ENCODE peak calls at places on chromosome 11, in six cellular contexts. L is SW480; O is neural crest cell; E is tibial artery; R is stimulated activated CD4-positive, alpha-beta T cell treated with anti-CD3 and anti-CD28 coated beads, Interleukin-4, amount 100 ng/mL, for 4 hours; C is cardiac fibroblast. B is an unnamed sample.

GRCh38 chr11:57095896-57096295 is 85.9 kb upstream of the LRRC55 start:
- DNase-seq in R (no peak), E (no peak), C (no peak), L (no peak), O (no peak), B (no peak)

GRCh38 chr11:18313985-18314763 is 7.8 kb downstream of the HPS5 start:
- DNase-seq in L (no peak), O (no peak), C (peak), R (no peak), E (no peak), B (no peak)

GRCh38 chr11:79421820-79422219 is 19.0 kb downstream of the TENM4 start:
- DNase-seq in C (no peak), E (no peak), R (no peak), L (no peak), O (no peak), B (no peak)

GRCh38 chr11:128689946-128690745 is 3.7 kb upstream of the FLI1 start:
- DNase-seq in E (no peak), L (no peak), O (no peak), R (no peak), C (no peak), B (no peak)

GRCh38 chr11:131925829-131926228 is 555.4 kb downstream of the NTM start:
- DNase-seq in L (no peak), R (no peak), O (no peak), C (no peak), E (no peak), B (no peak)

GRCh38 chr11:100824041-100824440 is 137.0 kb downstream of the ARHGAP42 start:
- DNase-seq in C (no peak), E (no peak), L (no peak), O (no peak), R (no peak), B (no peak)

GRCh38 chr11:134461621-134462020 is 49.6 kb upstream of the B3GAT1 start:
- DNase-seq in O (no peak), R (no peak), E (no peak), C (no peak), L (no peak), B (no peak)

GRCh38 chr11:109034341-109034696 is 369.4 kb downstream of the DDX10 start:
- DNase-seq in E (no peak), C (peak), O (no peak), R (no peak), L (no peak), B (no peak)

GRCh38 chr11:62771144-62772021 is at the start of gene TAF6L:
- DNase-seq in E (peak), O (peak), R (peak), C (peak), L (peak), B (peak)

GRCh38 chr11:133082851-133083488 is 449.3 kb downstream of the OPCML start:
- DNase-seq in E (no peak), O (peak), C (peak), L (no peak), R (peak), B (peak)

GRCh38 chr11:19380375-19380774 is 139.6 kb upstream of the E2F8 start:
- DNase-seq in O (no peak), E (no peak), L (peak), C (peak), R (no peak), B (no peak)

GRCh38 chr11:94835571-94835970 is 67.4 kb downstream of the AMOTL1 start:
- DNase-seq in E (no peak), O (no peak), C (peak), R (no peak), L (no peak), B (no peak)

B was measured in sciatic nerve.